ENCODE peak calls at places on chromosomes 3 and 15, in seven cellular contexts. One of them, this sample, is unnamed.

GRCh38 chr3:79040701-79041100 is 727.1 kb downstream of the ROBO1 start:
- DNase-seq in lower leg skin: no peak
- DNase-seq in GM03348: peak
- DNase-seq in glutamatergic neuron: no peak
- DNase-seq in endothelial cell: no peak
- DNase-seq in breast epithelium: no peak
- DNase-seq in ELF-1: no peak
- DNase-seq in this sample: no peak

GRCh38 chr3:64467255-64467944 is 220.4 kb downstream of the ADAMTS9 start:
- DNase-seq in lower leg skin: no peak
- DNase-seq in GM03348: no peak
- DNase-seq in glutamatergic neuron: no peak
- DNase-seq in endothelial cell: no peak
- DNase-seq in breast epithelium: no peak
- DNase-seq in ELF-1: no peak
- DNase-seq in this sample: no peak

GRCh38 chr15:31590609-31591008 is 264.0 kb downstream of the KLF13 start:
- DNase-seq in lower leg skin: no peak
- DNase-seq in GM03348: no peak
- DNase-seq in glutamatergic neuron: no peak
- DNase-seq in endothelial cell: no peak
- DNase-seq in breast epithelium: no peak
- DNase-seq in ELF-1: no peak
- DNase-seq in this sample: no peak

GRCh38 chr3:43256714-43257461 is 29.5 kb upstream of the SNRK start:
- DNase-seq in lower leg skin: no peak
- DNase-seq in GM03348: no peak
- DNase-seq in glutamatergic neuron: no peak
- DNase-seq in endothelial cell: no peak
- DNase-seq in breast epithelium: no peak
- DNase-seq in ELF-1: no peak
- DNase-seq in this sample: peak

GRCh38 chr3:65406470-65406869 is 632.2 kb downstream of the MAGI1 start:
- DNase-seq in lower leg skin: no peak
- DNase-seq in GM03348: peak
- DNase-seq in glutamatergic neuron: no peak
- DNase-seq in endothelial cell: no peak
- DNase-seq in breast epithelium: no peak
- DNase-seq in ELF-1: no peak
- DNase-seq in this sample: no peak

GRCh38 chr3:127172670-127173515 is 20.0 kb upstream of the PRR23E start:
- DNase-seq in lower leg skin: no peak
- DNase-seq in GM03348: peak
- DNase-seq in glutamatergic neuron: peak
- DNase-seq in endothelial cell: no peak
- DNase-seq in breast epithelium: peak
- DNase-seq in ELF-1: peak
- DNase-seq in this sample: no peak

GRCh38 chr3:183560607-183561006 is 5.1 kb upstream of the KLHL6 start:
- DNase-seq in lower leg skin: no peak
- DNase-seq in GM03348: no peak
- DNase-seq in glutamatergic neuron: no peak
- DNase-seq in endothelial cell: peak
- DNase-seq in breast epithelium: no peak
- DNase-seq in ELF-1: peak
- DNase-seq in this sample: no peak

GRCh38 chr3:172129868-172130751 is 90.7 kb downstream of the FNDC3B start:
- DNase-seq in lower leg skin: peak
- DNase-seq in GM03348: peak
- DNase-seq in glutamatergic neuron: no peak
- DNase-seq in endothelial cell: no peak
- DNase-seq in breast epithelium: peak
- DNase-seq in ELF-1: peak
- DNase-seq in this sample: peak

GRCh38 chr3:124121379-124122336 is 129.7 kb upstream of the ROPN1 start:
- DNase-seq in lower leg skin: no peak
- DNase-seq in GM03348: no peak
- DNase-seq in glutamatergic neuron: no peak
- DNase-seq in endothelial cell: no peak
- DNase-seq in breast epithelium: no peak
- DNase-seq in ELF-1: peak
- DNase-seq in this sample: no peak

GRCh38 chr3:40645883-40646282 is 121.1 kb downstream of the ZNF621 start:
- DNase-seq in lower leg skin: no peak
- DNase-seq in GM03348: no peak
- DNase-seq in glutamatergic neuron: no peak
- DNase-seq in endothelial cell: no peak
- DNase-seq in breast epithelium: no peak
- DNase-seq in ELF-1: no peak
- DNase-seq in this sample: peak

GRCh38 chr15:58269455-58270414 is 131.6 kb downstream of the AQP9 start:
- DNase-seq in lower leg skin: no peak
- DNase-seq in GM03348: peak
- DNase-seq in glutamatergic neuron: peak
- DNase-seq in endothelial cell: peak
- DNase-seq in breast epithelium: no peak
- DNase-seq in ELF-1: peak
- DNase-seq in this sample: no peak

GRCh38 chr3:6825527-6825926 is 35.4 kb upstream of the GRM7 start:
- DNase-seq in lower leg skin: no peak
- DNase-seq in GM03348: no peak
- DNase-seq in glutamatergic neuron: no peak
- DNase-seq in endothelial cell: no peak
- DNase-seq in breast epithelium: no peak
- DNase-seq in ELF-1: no peak
- DNase-seq in this sample: no peak

GRCh38 chr15:52295421-52295991 is at the start of gene MYO5C:
- DNase-seq in lower leg skin: peak
- DNase-seq in GM03348: peak
- DNase-seq in glutamatergic neuron: peak
- DNase-seq in endothelial cell: peak
- DNase-seq in breast epithelium: peak
- DNase-seq in ELF-1: peak
- DNase-seq in this sample: peak

GRCh38 chr3:73681610-73682009 is 56.9 kb upstream of the PDZRN3 start:
- DNase-seq in lower leg skin: no peak
- DNase-seq in GM03348: peak
- DNase-seq in glutamatergic neuron: no peak
- DNase-seq in endothelial cell: no peak
- DNase-seq in breast epithelium: no peak
- DNase-seq in ELF-1: no peak
- DNase-seq in this sample: no peak

GRCh38 chr3:181913254-181913653 is 201.5 kb downstream of the SOX2 start:
- DNase-seq in lower leg skin: no peak
- DNase-seq in GM03348: no peak
- DNase-seq in glutamatergic neuron: no peak
- DNase-seq in endothelial cell: no peak
- DNase-seq in breast epithelium: no peak
- DNase-seq in ELF-1: no peak
- DNase-seq in this sample: no peak

GRCh38 chr15:65827065-65827464 is 35.0 kb upstream of the DENND4A start:
- DNase-seq in lower leg skin: no peak
- DNase-seq in GM03348: no peak
- DNase-seq in glutamatergic neuron: no peak
- DNase-seq in endothelial cell: peak
- DNase-seq in breast epithelium: no peak
- DNase-seq in ELF-1: no peak
- DNase-seq in this sample: no peak

GRCh38 chr3:12750223-12750622 is 8.8 kb downstream of the TMEM40 start:
- DNase-seq in lower leg skin: no peak
- DNase-seq in GM03348: peak
- DNase-seq in glutamatergic neuron: no peak
- DNase-seq in endothelial cell: no peak
- DNase-seq in breast epithelium: peak
- DNase-seq in ELF-1: no peak
- DNase-seq in this sample: no peak

GRCh38 chr3:10467904-10468610 is 37.3 kb downstream of the ATP2B2 start:
- DNase-seq in lower leg skin: no peak
- DNase-seq in GM03348: no peak
- DNase-seq in glutamatergic neuron: no peak
- DNase-seq in endothelial cell: no peak
- DNase-seq in breast epithelium: no peak
- DNase-seq in ELF-1: no peak
- DNase-seq in this sample: no peak

GRCh38 chr3:113234688-113235260 is 23.4 kb downstream of the BOC start:
- DNase-seq in lower leg skin: no peak
- DNase-seq in GM03348: no peak
- DNase-seq in glutamatergic neuron: no peak
- DNase-seq in endothelial cell: no peak
- DNase-seq in breast epithelium: peak
- DNase-seq in ELF-1: peak
- DNase-seq in this sample: no peak

GRCh38 chr15:74620636-74621545 is 5.3 kb downstream of the CLK3 start:
- DNase-seq in lower leg skin: peak
- DNase-seq in GM03348: peak
- DNase-seq in glutamatergic neuron: peak
- DNase-seq in endothelial cell: peak
- DNase-seq in breast epithelium: peak
- DNase-seq in ELF-1: peak
- DNase-seq in this sample: peak

GRCh38 chr3:71885001-71885400 is 100.1 kb upstream of the PROK2 start:
- DNase-seq in lower leg skin: no peak
- DNase-seq in GM03348: no peak
- DNase-seq in glutamatergic neuron: no peak
- DNase-seq in endothelial cell: no peak
- DNase-seq in breast epithelium: no peak
- DNase-seq in ELF-1: peak
- DNase-seq in this sample: no peak

GRCh38 chr3:126676919-126677705 is 22.2 kb upstream of the TXNRD3 start:
- DNase-seq in lower leg skin: no peak
- DNase-seq in GM03348: no peak
- DNase-seq in glutamatergic neuron: no peak
- DNase-seq in endothelial cell: no peak
- DNase-seq in breast epithelium: peak
- DNase-seq in ELF-1: no peak
- DNase-seq in this sample: no peak

GRCh38 chr3:71425491-71426071 is 157.9 kb downstream of the FOXP1 start:
- DNase-seq in lower leg skin: no peak
- DNase-seq in GM03348: peak
- DNase-seq in glutamatergic neuron: no peak
- DNase-seq in endothelial cell: no peak
- DNase-seq in breast epithelium: no peak
- DNase-seq in ELF-1: no peak
- DNase-seq in this sample: no peak

GRCh38 chr3:42349765-42350594 is 60.4 kb downstream of the LYZL4 start:
- DNase-seq in lower leg skin: no peak
- DNase-seq in GM03348: no peak
- DNase-seq in glutamatergic neuron: no peak
- DNase-seq in endothelial cell: no peak
- DNase-seq in breast epithelium: no peak
- DNase-seq in ELF-1: no peak
- DNase-seq in this sample: no peak

GRCh38 chr3:14806641-14807263 is 12.0 kb upstream of the FGD5 start:
- DNase-seq in lower leg skin: no peak
- DNase-seq in GM03348: no peak
- DNase-seq in glutamatergic neuron: no peak
- DNase-seq in endothelial cell: no peak
- DNase-seq in breast epithelium: no peak
- DNase-seq in ELF-1: no peak
- DNase-seq in this sample: no peak

GRCh38 chr3:21913791-21914190 is 162.8 kb upstream of the ZNF385D start:
- DNase-seq in lower leg skin: no peak
- DNase-seq in GM03348: peak
- DNase-seq in glutamatergic neuron: no peak
- DNase-seq in endothelial cell: no peak
- DNase-seq in breast epithelium: no peak
- DNase-seq in ELF-1: no peak
- DNase-seq in this sample: no peak

GRCh38 chr3:157347577-157348303 is 88.9 kb upstream of the PTX3 start:
- DNase-seq in lower leg skin: no peak
- DNase-seq in GM03348: no peak
- DNase-seq in glutamatergic neuron: peak
- DNase-seq in endothelial cell: peak
- DNase-seq in breast epithelium: no peak
- DNase-seq in ELF-1: peak
- DNase-seq in this sample: no peak

GRCh38 chr3:54307616-54308180 is 185.3 kb downstream of the CACNA2D3 start:
- DNase-seq in lower leg skin: no peak
- DNase-seq in GM03348: no peak
- DNase-seq in glutamatergic neuron: no peak
- DNase-seq in endothelial cell: no peak
- DNase-seq in breast epithelium: no peak
- DNase-seq in ELF-1: no peak
- DNase-seq in this sample: no peak

GRCh38 chr3:13597661-13598060 is 48.7 kb downstream of the FBLN2 start:
- DNase-seq in lower leg skin: no peak
- DNase-seq in GM03348: no peak
- DNase-seq in glutamatergic neuron: no peak
- DNase-seq in endothelial cell: no peak
- DNase-seq in breast epithelium: no peak
- DNase-seq in ELF-1: no peak
- DNase-seq in this sample: no peak

This sample was measured in tibial nerve.